ENCODE peak calls at places on chromosomes 13 and 19, in seven cellular contexts. One of them, this sample, is unnamed.

GRCh38 chr19:40262422-40262821 is 22.7 kb downstream of the AKT2 start:
- DNase-seq in DMS79 treated with DMSO at 0.1 percent for 48 hours: no peak
- DNase-seq in GM23338: no peak
- DNase-seq in keratinocyte: no peak
- DNase-seq in activated CD4-positive, alpha-beta memory T cell treated with anti-CD3 and anti-CD28 coated beads, Interleukin-2, amount 10 ng/mL, durations not matched to agents 7 days and 5 days: no peak
- DNase-seq in foreskin fibroblast: no peak
- DNase-seq in stimulated activated CD8-positive, alpha-beta memory T cell treated with anti-CD3 and anti-CD28 coated beads, Interleukin-15, amount 100 ng/mL, for 24 hours: no peak
- DNase-seq in this sample: no peak

GRCh38 chr13:28121224-28121623 is 17.1 kb upstream of the PAN3 start:
- DNase-seq in DMS79 treated with DMSO at 0.1 percent for 48 hours: no peak
- DNase-seq in GM23338: no peak
- DNase-seq in keratinocyte: no peak
- DNase-seq in activated CD4-positive, alpha-beta memory T cell treated with anti-CD3 and anti-CD28 coated beads, Interleukin-2, amount 10 ng/mL, durations not matched to agents 7 days and 5 days: no peak
- DNase-seq in foreskin fibroblast: no peak
- DNase-seq in stimulated activated CD8-positive, alpha-beta memory T cell treated with anti-CD3 and anti-CD28 coated beads, Interleukin-15, amount 100 ng/mL, for 24 hours: no peak
- DNase-seq in this sample: no peak

GRCh38 chr19:53511933-53512374 is 26.0 kb upstream of the ZNF331 start:
- DNase-seq in DMS79 treated with DMSO at 0.1 percent for 48 hours: no peak
- DNase-seq in GM23338: peak
- DNase-seq in keratinocyte: no peak
- DNase-seq in activated CD4-positive, alpha-beta memory T cell treated with anti-CD3 and anti-CD28 coated beads, Interleukin-2, amount 10 ng/mL, durations not matched to agents 7 days and 5 days: peak
- DNase-seq in foreskin fibroblast: peak
- DNase-seq in stimulated activated CD8-positive, alpha-beta memory T cell treated with anti-CD3 and anti-CD28 coated beads, Interleukin-15, amount 100 ng/mL, for 24 hours: no peak
- DNase-seq in this sample: peak

GRCh38 chr13:36192166-36192565 is 22.2 kb downstream of the SOHLH2 start:
- DNase-seq in DMS79 treated with DMSO at 0.1 percent for 48 hours: no peak
- DNase-seq in GM23338: peak
- DNase-seq in keratinocyte: no peak
- DNase-seq in activated CD4-positive, alpha-beta memory T cell treated with anti-CD3 and anti-CD28 coated beads, Interleukin-2, amount 10 ng/mL, durations not matched to agents 7 days and 5 days: no peak
- DNase-seq in foreskin fibroblast: no peak
- DNase-seq in stimulated activated CD8-positive, alpha-beta memory T cell treated with anti-CD3 and anti-CD28 coated beads, Interleukin-15, amount 100 ng/mL, for 24 hours: no peak
- DNase-seq in this sample: no peak

GRCh38 chr19:18023596-18024212 is 15.7 kb downstream of the ARRDC2 start:
- DNase-seq in DMS79 treated with DMSO at 0.1 percent for 48 hours: no peak
- DNase-seq in GM23338: no peak
- DNase-seq in keratinocyte: no peak
- DNase-seq in activated CD4-positive, alpha-beta memory T cell treated with anti-CD3 and anti-CD28 coated beads, Interleukin-2, amount 10 ng/mL, durations not matched to agents 7 days and 5 days: peak
- DNase-seq in foreskin fibroblast: no peak
- DNase-seq in stimulated activated CD8-positive, alpha-beta memory T cell treated with anti-CD3 and anti-CD28 coated beads, Interleukin-15, amount 100 ng/mL, for 24 hours: no peak
- DNase-seq in this sample: no peak

GRCh38 chr13:99103536-99103935 is 97.1 kb upstream of the UBAC2 start:
- DNase-seq in DMS79 treated with DMSO at 0.1 percent for 48 hours: no peak
- DNase-seq in GM23338: peak
- DNase-seq in keratinocyte: no peak
- DNase-seq in activated CD4-positive, alpha-beta memory T cell treated with anti-CD3 and anti-CD28 coated beads, Interleukin-2, amount 10 ng/mL, durations not matched to agents 7 days and 5 days: no peak
- DNase-seq in foreskin fibroblast: no peak
- DNase-seq in stimulated activated CD8-positive, alpha-beta memory T cell treated with anti-CD3 and anti-CD28 coated beads, Interleukin-15, amount 100 ng/mL, for 24 hours: no peak
- DNase-seq in this sample: peak

GRCh38 chr13:105139380-105140285 is 1395.8 kb downstream of the EFNB2 start:
- DNase-seq in DMS79 treated with DMSO at 0.1 percent for 48 hours: peak
- DNase-seq in GM23338: peak
- DNase-seq in keratinocyte: no peak
- DNase-seq in activated CD4-positive, alpha-beta memory T cell treated with anti-CD3 and anti-CD28 coated beads, Interleukin-2, amount 10 ng/mL, durations not matched to agents 7 days and 5 days: peak
- DNase-seq in foreskin fibroblast: no peak
- DNase-seq in stimulated activated CD8-positive, alpha-beta memory T cell treated with anti-CD3 and anti-CD28 coated beads, Interleukin-15, amount 100 ng/mL, for 24 hours: peak
- DNase-seq in this sample: peak

GRCh38 chr19:55646889-55647731 is 902 bp upstream of the CCDC106 start:
- DNase-seq in DMS79 treated with DMSO at 0.1 percent for 48 hours: peak
- DNase-seq in GM23338: no peak
- DNase-seq in keratinocyte: no peak
- DNase-seq in activated CD4-positive, alpha-beta memory T cell treated with anti-CD3 and anti-CD28 coated beads, Interleukin-2, amount 10 ng/mL, durations not matched to agents 7 days and 5 days: no peak
- DNase-seq in foreskin fibroblast: no peak
- DNase-seq in stimulated activated CD8-positive, alpha-beta memory T cell treated with anti-CD3 and anti-CD28 coated beads, Interleukin-15, amount 100 ng/mL, for 24 hours: no peak
- DNase-seq in this sample: peak

GRCh38 chr19:13978306-13978705 is 26.0 kb downstream of the DCAF15 start:
- DNase-seq in DMS79 treated with DMSO at 0.1 percent for 48 hours: no peak
- DNase-seq in GM23338: peak
- DNase-seq in keratinocyte: no peak
- DNase-seq in activated CD4-positive, alpha-beta memory T cell treated with anti-CD3 and anti-CD28 coated beads, Interleukin-2, amount 10 ng/mL, durations not matched to agents 7 days and 5 days: no peak
- DNase-seq in foreskin fibroblast: peak
- DNase-seq in stimulated activated CD8-positive, alpha-beta memory T cell treated with anti-CD3 and anti-CD28 coated beads, Interleukin-15, amount 100 ng/mL, for 24 hours: no peak
- DNase-seq in this sample: peak

GRCh38 chr13:46111151-46111550 is 6.3 kb upstream of the CPB2 start:
- DNase-seq in DMS79 treated with DMSO at 0.1 percent for 48 hours: no peak
- DNase-seq in GM23338: no peak
- DNase-seq in keratinocyte: no peak
- DNase-seq in activated CD4-positive, alpha-beta memory T cell treated with anti-CD3 and anti-CD28 coated beads, Interleukin-2, amount 10 ng/mL, durations not matched to agents 7 days and 5 days: no peak
- DNase-seq in foreskin fibroblast: no peak
- DNase-seq in stimulated activated CD8-positive, alpha-beta memory T cell treated with anti-CD3 and anti-CD28 coated beads, Interleukin-15, amount 100 ng/mL, for 24 hours: no peak
- DNase-seq in this sample: no peak

GRCh38 chr13:110323172-110323851 is 16.2 kb downstream of the COL4A2 start:
- DNase-seq in DMS79 treated with DMSO at 0.1 percent for 48 hours: no peak
- DNase-seq in GM23338: peak
- DNase-seq in keratinocyte: no peak
- DNase-seq in activated CD4-positive, alpha-beta memory T cell treated with anti-CD3 and anti-CD28 coated beads, Interleukin-2, amount 10 ng/mL, durations not matched to agents 7 days and 5 days: no peak
- DNase-seq in foreskin fibroblast: peak
- DNase-seq in stimulated activated CD8-positive, alpha-beta memory T cell treated with anti-CD3 and anti-CD28 coated beads, Interleukin-15, amount 100 ng/mL, for 24 hours: no peak
- DNase-seq in this sample: no peak

GRCh38 chr13:19618925-19619324 is 14.5 kb upstream of the MPHOSPH8 start:
- DNase-seq in DMS79 treated with DMSO at 0.1 percent for 48 hours: no peak
- DNase-seq in GM23338: peak
- DNase-seq in keratinocyte: no peak
- DNase-seq in activated CD4-positive, alpha-beta memory T cell treated with anti-CD3 and anti-CD28 coated beads, Interleukin-2, amount 10 ng/mL, durations not matched to agents 7 days and 5 days: no peak
- DNase-seq in foreskin fibroblast: peak
- DNase-seq in stimulated activated CD8-positive, alpha-beta memory T cell treated with anti-CD3 and anti-CD28 coated beads, Interleukin-15, amount 100 ng/mL, for 24 hours: no peak
- DNase-seq in this sample: peak

GRCh38 chr19:53328967-53329366 is 4.6 kb upstream of the ZNF845 start:
- DNase-seq in DMS79 treated with DMSO at 0.1 percent for 48 hours: no peak
- DNase-seq in GM23338: peak
- DNase-seq in keratinocyte: no peak
- DNase-seq in activated CD4-positive, alpha-beta memory T cell treated with anti-CD3 and anti-CD28 coated beads, Interleukin-2, amount 10 ng/mL, durations not matched to agents 7 days and 5 days: no peak
- DNase-seq in foreskin fibroblast: peak
- DNase-seq in stimulated activated CD8-positive, alpha-beta memory T cell treated with anti-CD3 and anti-CD28 coated beads, Interleukin-15, amount 100 ng/mL, for 24 hours: no peak
- DNase-seq in this sample: no peak

GRCh38 chr19:7293795-7294570 is at the start of gene INSR:
- DNase-seq in DMS79 treated with DMSO at 0.1 percent for 48 hours: peak
- DNase-seq in GM23338: peak
- DNase-seq in keratinocyte: peak
- DNase-seq in activated CD4-positive, alpha-beta memory T cell treated with anti-CD3 and anti-CD28 coated beads, Interleukin-2, amount 10 ng/mL, durations not matched to agents 7 days and 5 days: peak
- DNase-seq in foreskin fibroblast: peak
- DNase-seq in stimulated activated CD8-positive, alpha-beta memory T cell treated with anti-CD3 and anti-CD28 coated beads, Interleukin-15, amount 100 ng/mL, for 24 hours: peak
- DNase-seq in this sample: peak

GRCh38 chr19:47322048-47322447 is 9.9 kb upstream of the C5AR2 start:
- DNase-seq in DMS79 treated with DMSO at 0.1 percent for 48 hours: no peak
- DNase-seq in GM23338: no peak
- DNase-seq in keratinocyte: no peak
- DNase-seq in activated CD4-positive, alpha-beta memory T cell treated with anti-CD3 and anti-CD28 coated beads, Interleukin-2, amount 10 ng/mL, durations not matched to agents 7 days and 5 days: no peak
- DNase-seq in foreskin fibroblast: no peak
- DNase-seq in stimulated activated CD8-positive, alpha-beta memory T cell treated with anti-CD3 and anti-CD28 coated beads, Interleukin-15, amount 100 ng/mL, for 24 hours: no peak
- DNase-seq in this sample: no peak

GRCh38 chr19:6035026-6035425 is 57.1 kb upstream of the RANBP3 start:
- DNase-seq in DMS79 treated with DMSO at 0.1 percent for 48 hours: no peak
- DNase-seq in GM23338: no peak
- DNase-seq in keratinocyte: no peak
- DNase-seq in activated CD4-positive, alpha-beta memory T cell treated with anti-CD3 and anti-CD28 coated beads, Interleukin-2, amount 10 ng/mL, durations not matched to agents 7 days and 5 days: peak
- DNase-seq in foreskin fibroblast: no peak
- DNase-seq in stimulated activated CD8-positive, alpha-beta memory T cell treated with anti-CD3 and anti-CD28 coated beads, Interleukin-15, amount 100 ng/mL, for 24 hours: no peak
- DNase-seq in this sample: no peak

GRCh38 chr13:110298566-110299321 is 8.2 kb downstream of the COL4A1 start:
- DNase-seq in DMS79 treated with DMSO at 0.1 percent for 48 hours: no peak
- DNase-seq in GM23338: peak
- DNase-seq in keratinocyte: no peak
- DNase-seq in activated CD4-positive, alpha-beta memory T cell treated with anti-CD3 and anti-CD28 coated beads, Interleukin-2, amount 10 ng/mL, durations not matched to agents 7 days and 5 days: peak
- DNase-seq in foreskin fibroblast: no peak
- DNase-seq in stimulated activated CD8-positive, alpha-beta memory T cell treated with anti-CD3 and anti-CD28 coated beads, Interleukin-15, amount 100 ng/mL, for 24 hours: no peak
- DNase-seq in this sample: no peak

GRCh38 chr19:43779820-43780219 is 953 bp downstream of the KCNN4 start:
- DNase-seq in DMS79 treated with DMSO at 0.1 percent for 48 hours: no peak
- DNase-seq in GM23338: no peak
- DNase-seq in keratinocyte: no peak
- DNase-seq in activated CD4-positive, alpha-beta memory T cell treated with anti-CD3 and anti-CD28 coated beads, Interleukin-2, amount 10 ng/mL, durations not matched to agents 7 days and 5 days: no peak
- DNase-seq in foreskin fibroblast: no peak
- DNase-seq in stimulated activated CD8-positive, alpha-beta memory T cell treated with anti-CD3 and anti-CD28 coated beads, Interleukin-15, amount 100 ng/mL, for 24 hours: no peak
- DNase-seq in this sample: no peak

GRCh38 chr13:53105881-53106280 is 77.3 kb downstream of the OLFM4 start:
- DNase-seq in DMS79 treated with DMSO at 0.1 percent for 48 hours: no peak
- DNase-seq in GM23338: no peak
- DNase-seq in keratinocyte: no peak
- DNase-seq in activated CD4-positive, alpha-beta memory T cell treated with anti-CD3 and anti-CD28 coated beads, Interleukin-2, amount 10 ng/mL, durations not matched to agents 7 days and 5 days: no peak
- DNase-seq in foreskin fibroblast: no peak
- DNase-seq in stimulated activated CD8-positive, alpha-beta memory T cell treated with anti-CD3 and anti-CD28 coated beads, Interleukin-15, amount 100 ng/mL, for 24 hours: no peak
- DNase-seq in this sample: no peak

GRCh38 chr13:43792456-43792855 is 5.7 kb upstream of the ENOX1 start:
- DNase-seq in DMS79 treated with DMSO at 0.1 percent for 48 hours: no peak
- DNase-seq in GM23338: no peak
- DNase-seq in keratinocyte: no peak
- DNase-seq in activated CD4-positive, alpha-beta memory T cell treated with anti-CD3 and anti-CD28 coated beads, Interleukin-2, amount 10 ng/mL, durations not matched to agents 7 days and 5 days: no peak
- DNase-seq in foreskin fibroblast: no peak
- DNase-seq in stimulated activated CD8-positive, alpha-beta memory T cell treated with anti-CD3 and anti-CD28 coated beads, Interleukin-15, amount 100 ng/mL, for 24 hours: no peak
- DNase-seq in this sample: no peak

GRCh38 chr19:15443838-15444237 is 5.9 kb downstream of the WIZ start:
- DNase-seq in DMS79 treated with DMSO at 0.1 percent for 48 hours: no peak
- DNase-seq in GM23338: no peak
- DNase-seq in keratinocyte: no peak
- DNase-seq in activated CD4-positive, alpha-beta memory T cell treated with anti-CD3 and anti-CD28 coated beads, Interleukin-2, amount 10 ng/mL, durations not matched to agents 7 days and 5 days: no peak
- DNase-seq in foreskin fibroblast: no peak
- DNase-seq in stimulated activated CD8-positive, alpha-beta memory T cell treated with anti-CD3 and anti-CD28 coated beads, Interleukin-15, amount 100 ng/mL, for 24 hours: no peak
- DNase-seq in this sample: no peak

GRCh38 chr19:55487884-55488687 is at the start of gene SSC5D:
- DNase-seq in DMS79 treated with DMSO at 0.1 percent for 48 hours: no peak
- DNase-seq in GM23338: peak
- DNase-seq in keratinocyte: no peak
- DNase-seq in activated CD4-positive, alpha-beta memory T cell treated with anti-CD3 and anti-CD28 coated beads, Interleukin-2, amount 10 ng/mL, durations not matched to agents 7 days and 5 days: no peak
- DNase-seq in foreskin fibroblast: no peak
- DNase-seq in stimulated activated CD8-positive, alpha-beta memory T cell treated with anti-CD3 and anti-CD28 coated beads, Interleukin-15, amount 100 ng/mL, for 24 hours: no peak
- DNase-seq in this sample: peak

GRCh38 chr13:46633416-46633815 is 80.4 kb downstream of the LRCH1 start:
- DNase-seq in DMS79 treated with DMSO at 0.1 percent for 48 hours: no peak
- DNase-seq in GM23338: no peak
- DNase-seq in keratinocyte: no peak
- DNase-seq in activated CD4-positive, alpha-beta memory T cell treated with anti-CD3 and anti-CD28 coated beads, Interleukin-2, amount 10 ng/mL, durations not matched to agents 7 days and 5 days: no peak
- DNase-seq in foreskin fibroblast: peak
- DNase-seq in stimulated activated CD8-positive, alpha-beta memory T cell treated with anti-CD3 and anti-CD28 coated beads, Interleukin-15, amount 100 ng/mL, for 24 hours: no peak
- DNase-seq in this sample: no peak

GRCh38 chr19:30062331-30063183 is 120.5 kb downstream of the URI1 start:
- DNase-seq in DMS79 treated with DMSO at 0.1 percent for 48 hours: no peak
- DNase-seq in GM23338: no peak
- DNase-seq in keratinocyte: no peak
- DNase-seq in activated CD4-positive, alpha-beta memory T cell treated with anti-CD3 and anti-CD28 coated beads, Interleukin-2, amount 10 ng/mL, durations not matched to agents 7 days and 5 days: no peak
- DNase-seq in foreskin fibroblast: no peak
- DNase-seq in stimulated activated CD8-positive, alpha-beta memory T cell treated with anti-CD3 and anti-CD28 coated beads, Interleukin-15, amount 100 ng/mL, for 24 hours: no peak
- DNase-seq in this sample: no peak

This sample was measured in NCI-H82.